ENCODE peak calls at places on chromosomes 4 and X, in five cellular contexts. V is NB4; R is CD4-positive, alpha-beta T cell; B is fibroblast of the aortic adventitia; W is Right ventricle myocardium inferior. E is an unnamed sample.

GRCh38 chr4:170497729-170498128 is 408.0 kb upstream of the AADAT start:
- DNase-seq in W (no peak), R (no peak), B (no peak), V (no peak), E (no peak)

GRCh38 chr4:76256968-76257367 is 5.4 kb downstream of the FAM47E start:
- DNase-seq in R (no peak), B (no peak), W (no peak), V (no peak), E (no peak)

GRCh38 chrX:101025126-101025525 is 26.8 kb downstream of the TRMT2B start:
- DNase-seq in V (no peak), W (no peak), B (peak; percentile 8), R (no peak), E (no peak)

GRCh38 chrX:110143454-110144210 is 140.7 kb downstream of the TMEM164 start:
- DNase-seq in W (no peak), R (no peak), B (peak; percentile 36), V (no peak), E (no peak)

GRCh38 chrX:23598561-23598960 is 68.7 kb upstream of the PRDX4 start:
- DNase-seq in R (no peak), W (no peak), V (no peak), B (no peak), E (no peak)

GRCh38 chr4:33060873-33061542 is 2340.8 kb downstream of the PCDH7 start:
- DNase-seq in V (peak; percentile 67), B (peak; percentile 31), R (no peak), W (no peak), E (peak; percentile 3)

GRCh38 chr4:94363136-94363655 is 20.6 kb upstream of the HPGDS start:
- DNase-seq in V (no peak), R (no peak), W (no peak), B (peak; percentile 15), E (no peak)

GRCh38 chr4:113738251-113738650 is 23.3 kb downstream of the CAMK2D start:
- DNase-seq in W (no peak), V (no peak), B (peak; percentile 65), R (no peak), E (no peak)

GRCh38 chr4:114597410-114598115 is 1.0 kb upstream of the UGT8 start:
- DNase-seq in W (no peak), B (no peak), R (no peak), V (no peak), E (no peak)

GRCh38 chr4:56630876-56631666 is 50.0 kb downstream of the HOPX start:
- DNase-seq in W (no peak), B (peak; percentile 86), V (no peak), R (no peak), E (no peak)

GRCh38 chr4:38800956-38801450 is 3.6 kb downstream of the TLR1 start:
- DNase-seq in V (no peak), B (no peak), R (no peak), W (no peak), E (no peak)